ENCODE peak calls at places on chromosomes 3 and 15, in five cellular contexts. Z is hypothalamus; W is posterior vena cava; N is stimulated activated CD8-positive, alpha-beta memory T cell treated with anti-CD3 and anti-CD28 coated beads, Interleukin-7, amount 100 ng/mL, for 1 hour; D is AG08396. F is an unnamed sample.

GRCh38 chr15:96052572-96053038 is 277.9 kb upstream of the NR2F2 start:
- DNase-seq in Z (no peak), W (no peak), N (no peak), D (no peak), F (no peak)

GRCh38 chr15:70017025-70017424 is 80.7 kb downstream of the TLE3 start:
- DNase-seq in Z (no peak), W (peak), N (no peak), D (no peak), F (no peak)

GRCh38 chr3:11269007-11269406 is 3.2 kb upstream of the ATG7 start:
- DNase-seq in Z (no peak), W (no peak), N (no peak), D (no peak), F (no peak)

GRCh38 chr3:9397911-9398714 is 698 bp downstream of the SETD5 start:
- DNase-seq in Z (no peak), W (peak), N (no peak), D (no peak), F (peak)

GRCh38 chr3:177370396-177370795 is 173.1 kb upstream of the TBL1XR1 start:
- DNase-seq in Z (no peak), W (no peak), N (no peak), D (no peak), F (no peak)

GRCh38 chr3:184099806-184100686 is 3.2 kb downstream of the HTR3E start:
- DNase-seq in Z (no peak), W (no peak), N (no peak), D (no peak), F (no peak)

GRCh38 chr3:159239054-159239453 is 437.2 kb downstream of the MFSD1 start:
- DNase-seq in Z (no peak), W (no peak), N (no peak), D (no peak), F (no peak)

GRCh38 chr15:84863480-84864428 is 20.7 kb upstream of the SLC28A1 start:
- DNase-seq in Z (no peak), W (peak), N (no peak), D (no peak), F (no peak)

GRCh38 chr3:33557829-33558228 is 117.6 kb upstream of the UBP1 start:
- DNase-seq in Z (no peak), W (no peak), N (no peak), D (no peak), F (no peak)